ENCODE peak calls at places on chromosomes 13 and 19, in nine cellular contexts. W, B, I, L, F, U, Q, X and M are unnamed samples.

GRCh38 chr19:44949550-44949949 is 3.7 kb downstream of the APOC2 start:
- DNase-seq in W (no peak), B (no peak), I (no peak), L (no peak), F (no peak), U (no peak), Q (no peak), X (no peak), M (no peak)

GRCh38 chr13:88257706-88258105 is 586.5 kb downstream of the SLITRK5 start:
- DNase-seq in W (no peak), B (no peak), I (no peak), L (no peak), F (no peak), U (no peak), Q (no peak), X (no peak), M (no peak)

GRCh38 chr13:110685305-110685704 is 20.6 kb downstream of the CARS2 start:
- DNase-seq in W (no peak), B (no peak), I (no peak), L (peak; percentile 18), F (peak; percentile 34), U (no peak), Q (no peak), X (peak; percentile 44), M (no peak)

GRCh38 chr19:861099-861755 is 1.8 kb downstream of the CFD start:
- DNase-seq in W (no peak), B (no peak), I (no peak), L (no peak), F (no peak), U (no peak), Q (no peak), X (no peak), M (no peak)

GRCh38 chr19:49120868-49121267 is 1.5 kb downstream of the PPFIA3 start:
- DNase-seq in W (no peak), B (no peak), I (no peak), L (no peak), F (no peak), U (no peak), Q (no peak), X (no peak), M (no peak)

GRCh38 chr19:38350883-38351282 is 15.3 kb downstream of the CATSPERG start:
- DNase-seq in W (no peak), B (no peak), I (no peak), L (no peak), F (no peak), U (no peak), Q (no peak), X (no peak), M (no peak)

GRCh38 chr13:81488021-81488420 is 1147.1 kb upstream of the SPRY2 start:
- DNase-seq in W (no peak), B (no peak), I (peak; percentile 67), L (no peak), F (no peak), U (no peak), Q (no peak), X (no peak), M (no peak)

GRCh38 chr13:51181752-51182383 is 40.3 kb upstream of the FAM124A start:
- DNase-seq in W (no peak), B (no peak), I (no peak), L (no peak), F (no peak), U (no peak), Q (no peak), X (no peak), M (no peak)

GRCh38 chr13:34334984-34335661 is 517.2 kb downstream of the RFC3 start:
- DNase-seq in W (no peak), B (no peak), I (no peak), L (no peak), F (no peak), U (no peak), Q (no peak), X (no peak), M (no peak)

GRCh38 chr13:32650705-32651311 is 64.6 kb downstream of the PDS5B start:
- DNase-seq in W (peak; percentile 76), B (no peak), I (peak; percentile 81), L (peak; percentile 83), F (no peak), U (peak; percentile 33), Q (peak; percentile 75), X (peak; percentile 75), M (peak; percentile 58)

GRCh38 chr13:114130708-114131580 is 1.5 kb downstream of the RASA3 start:
- DNase-seq in W (peak; percentile 68), B (peak; percentile 56), I (peak; percentile 78), L (peak; percentile 82), F (peak; percentile 41), U (no peak), Q (peak; percentile 70), X (peak; percentile 91), M (peak; percentile 53)

GRCh38 chr13:57627663-57628062 is 3.9 kb upstream of the PCDH17 start:
- DNase-seq in W (peak; percentile 26), B (no peak), I (peak; percentile 49), L (peak; percentile 59), F (no peak), U (no peak), Q (peak; percentile 41), X (peak; percentile 2), M (no peak)

GRCh38 chr19:10936661-10937084 is 8.1 kb downstream of the TIMM29 start:
- DNase-seq in W (peak; percentile 96), B (no peak), I (peak; percentile 87), L (peak; percentile 85), F (no peak), U (no peak), Q (peak; percentile 94), X (peak; percentile 81), M (peak; percentile 40)

DNA sequence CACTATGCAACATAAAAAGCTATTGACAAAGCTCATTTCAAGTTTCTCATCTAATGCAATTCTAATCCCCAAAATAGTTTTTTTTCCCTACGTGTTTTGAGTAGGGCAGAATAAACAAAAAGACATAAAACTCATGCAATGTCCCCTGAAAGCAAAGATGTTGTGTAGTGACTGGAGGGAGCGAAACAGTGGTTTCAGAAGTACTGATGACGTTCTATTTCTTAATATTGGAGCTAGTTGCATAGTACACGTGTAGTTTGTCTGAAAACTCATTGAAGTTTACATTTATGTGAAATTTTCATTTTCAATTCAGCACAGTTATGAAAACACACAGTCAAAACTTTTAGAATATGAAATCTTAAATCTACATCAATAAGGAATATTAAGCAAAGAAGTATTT is 31.6 kb downstream of the USP12 start:
- DNase-seq in W (no peak), B (no peak), I (no peak), L (no peak), F (no peak), U (no peak), Q (no peak), X (no peak), M (no peak)
- H3K4me1 ChIP-seq in W (no peaks in the 10 kb centered on the region), B (no peaks in the 10 kb centered on the region), I (no peaks in the 10 kb centered on the region), L (no peaks in the 10 kb centered on the region), F (no peaks in the 10 kb centered on the region), U (peaks cover 3% of the 10 kb centered on the region), Q (no peaks in the 10 kb centered on the region), X (peaks cover 6% of the 10 kb centered on the region), M (peaks cover 24% of the 10 kb centered on the region)

GRCh38 chr13:44989941-44990340 is 603 bp downstream of the GPALPP1 start:
- DNase-seq in W (no peak), B (no peak), I (peak; percentile 5), L (peak; percentile 18), F (no peak), U (no peak), Q (no peak), X (no peak), M (no peak)

GRCh38 chr13:44989071-44989889 is at the start of the genes GPALPP1 and NUFIP1:
- DNase-seq in W (peak; percentile 94), B (peak; percentile 91), I (peak; percentile 96), L (peak; percentile 95), F (peak; percentile 91), U (peak; percentile 88), Q (peak; percentile 91), X (peak; percentile 95), M (peak; percentile 94)
- TF ChIP-seq CTCF in W (no peak), B (no peak), I (no peak), L (no peak), F (no peak), U (no peak), Q (no peak), X (no peak), M (no peak)

GRCh38 chr19:39400997-39401548 is 5.6 kb upstream of the ZFP36 start:
- DNase-seq in W (no peak), B (no peak), I (no peak), L (no peak), F (no peak), U (no peak), Q (no peak), X (no peak), M (no peak)

GRCh38 chr19:39398297-39398864 is 7.2 kb downstream of the MED29 start:
- DNase-seq in W (no peak), B (peak; percentile 87), I (peak; percentile 75), L (peak; percentile 95), F (peak; percentile 60), U (no peak), Q (peak; percentile 42), X (peak; percentile 84), M (peak; percentile 89)

GRCh38 chr19:39401549-39402416 is 4.9 kb upstream of the ZFP36 start:
- DNase-seq in W (peak; percentile 13), B (peak; percentile 86), I (peak; percentile 66), L (peak; percentile 82), F (peak; percentile 49), U (peak; percentile 77), Q (peak; percentile 76), X (peak; percentile 89), M (peak; percentile 90)

GRCh38 chr19:39397360-39398296 is 6.5 kb downstream of the MED29 start:
- DNase-seq in W (peak; percentile 89), B (peak; percentile 97), I (peak; percentile 91), L (peak; percentile 88), F (peak; percentile 90), U (peak; percentile 93), Q (peak; percentile 78), X (peak; percentile 76), M (peak; percentile 96)

GRCh38 chr19:39399684-39400465 is 6.8 kb upstream of the ZFP36 start:
- DNase-seq in W (no peak), B (no peak), I (no peak), L (no peak), F (no peak), U (no peak), Q (no peak), X (no peak), M (no peak)
- H3K4me1 ChIP-seq in W (peaks cover 10% of the 10 kb centered on the region), B (peaks cover 60% of the 10 kb centered on the region), I (peaks cover 19% of the 10 kb centered on the region), L (peaks cover 32% of the 10 kb centered on the region), F (peaks cover 20% of the 10 kb centered on the region), U (peaks cover 66% of the 10 kb centered on the region), Q (peaks cover 42% of the 10 kb centered on the region), X (peaks cover 27% of the 10 kb centered on the region), M (peaks cover 65% of the 10 kb centered on the region)

DNA sequence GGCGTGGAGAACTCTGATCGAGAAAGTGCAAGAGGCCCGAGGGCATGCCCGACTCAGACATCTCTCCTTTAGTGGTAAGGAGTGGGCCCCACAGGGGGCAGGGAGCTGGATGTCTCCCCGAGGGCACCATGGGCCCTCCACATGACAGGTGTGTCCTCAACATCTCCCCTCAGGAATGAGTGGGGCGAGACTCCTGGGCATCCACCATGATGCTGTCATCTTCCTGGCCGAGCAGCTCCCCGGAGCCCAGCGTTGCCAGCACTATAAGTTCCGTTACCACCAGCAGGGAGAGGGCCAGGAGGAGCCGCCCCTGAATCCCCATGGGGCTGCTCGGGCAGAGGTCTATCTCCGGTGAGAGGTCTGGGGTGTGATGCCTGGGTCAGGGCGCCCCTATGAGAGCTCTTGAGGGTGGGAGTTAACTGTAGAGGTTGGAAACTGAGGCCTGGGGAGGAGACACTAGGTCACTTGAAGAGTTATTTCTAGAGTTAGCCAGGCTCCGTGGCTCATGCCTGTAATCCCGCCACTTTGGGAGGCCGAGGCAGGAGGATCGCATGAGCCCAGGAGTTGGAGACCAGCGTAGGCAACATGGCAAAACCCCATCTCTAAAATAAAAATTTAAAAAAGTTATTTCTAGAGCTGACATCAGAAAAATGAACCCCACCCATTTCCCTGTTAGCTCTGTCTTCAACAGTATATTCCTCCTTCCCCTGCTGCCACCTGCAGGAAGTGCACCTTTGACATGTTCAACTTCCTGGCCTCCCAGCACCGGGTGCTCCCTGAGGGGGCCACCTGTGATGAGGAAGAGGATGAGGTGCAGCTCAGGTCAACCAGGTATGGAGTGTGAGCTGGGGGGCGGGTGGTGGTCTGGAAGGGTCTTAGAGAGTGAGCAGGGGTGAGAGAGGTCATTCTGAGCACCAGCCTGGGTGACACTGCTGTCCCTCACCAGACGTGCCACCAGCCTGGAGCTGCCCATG is 5.1 kb downstream of the IGFLR1 start:
- DNase-seq in W (no peak), B (no peak), I (no peak), L (no peak), F (no peak), U (no peak), Q (peak; percentile 18), X (no peak), M (no peak)
- TF ChIP-seq CTCF in W (no peak), B (no peak), I (peak; percentile 2), L (peak; percentile 9), F (no peak), U (peak; percentile 21), Q (peak; percentile 25), X (no peak), M (peak; percentile 15)